ENCODE peak calls at places on chromosomes 3 and 15, in six cellular contexts. P is cardiac fibroblast, D is AG09309, N is choroid plexus epithelial cell, R is progenitor cell of endocrine pancreas, S is tibial artery. E is an unnamed sample.
A peak's percentile ranks its signal among the peaks of the same experiment; 100 is the strongest.

GRCh38 chr15:81336568-81336967 is 12.6 kb upstream of the STARD5 start:
- DNase-seq in R (no peak), P (peak; percentile 61), S (no peak), N (peak; percentile 79), D (no peak), E (peak; percentile 41)

GRCh38 chr15:95799286-95800187 is 531.0 kb upstream of the NR2F2 start:
- DNase-seq in R (no peak), N (peak; percentile 83), S (no peak), D (peak; percentile 55), P (peak; percentile 91), E (peak; percentile 86)

GRCh38 chr3:39184968-39185285 is 7.5 kb downstream of the XIRP1 start:
- DNase-seq in N (no peak), D (no peak), R (no peak), P (no peak), S (no peak), E (no peak)

GRCh38 chr3:46708401-46709146 is 7.4 kb downstream of the TMIE start:
- DNase-seq in D (no peak), S (no peak), R (no peak), P (no peak), N (no peak), E (no peak)

GRCh38 chr3:25782938-25783660 is at the start of gene NGLY1:
- DNase-seq in S (peak; percentile 75), D (peak; percentile 34), R (peak; percentile 82), P (peak; percentile 72), N (peak; percentile 85), E (peak; percentile 73)

GRCh38 chr3:16101295-16102186 is 72.9 kb upstream of the GALNT15 start:
- DNase-seq in R (no peak), D (no peak), N (no peak), P (peak; percentile 67), S (no peak), E (peak; percentile 16)

GRCh38 chr3:135083756-135084155 is 288.7 kb downstream of the EPHB1 start:
- DNase-seq in D (no peak), P (no peak), N (no peak), S (no peak), R (no peak), E (no peak)

GRCh38 chr15:66682865-66683264 is 19.2 kb upstream of the SMAD6 start:
- DNase-seq in D (no peak), P (peak; percentile 73), N (peak; percentile 50), R (no peak), S (no peak), E (peak; percentile 18)

GRCh38 chr3:12952322-12953200 is 111.2 kb upstream of the RPL32 start:
- DNase-seq in P (no peak), S (no peak), R (no peak), D (no peak), N (no peak), E (no peak)

GRCh38 chr15:63407612-63408011 is 26.0 kb upstream of the CA12 start:
- DNase-seq in D (no peak), P (no peak), R (no peak), S (no peak), N (no peak), E (no peak)

GRCh38 chr15:41568350-41569017 is 9.5 kb downstream of the TYRO3 start:
- DNase-seq in D (no peak), R (peak; percentile 67), S (no peak), P (peak; percentile 31), N (peak; percentile 54), E (no peak)

GRCh38 chr15:83613716-83614115 is 40.2 kb upstream of the ADAMTSL3 start:
- DNase-seq in S (no peak), R (no peak), N (peak; percentile 59), P (no peak), D (no peak), E (peak; percentile 1)

GRCh38 chr3:72492240-72492639 is 356.0 kb downstream of the SHQ1 start:
- DNase-seq in S (peak; percentile 78), R (no peak), P (peak; percentile 95), D (peak; percentile 86), N (peak; percentile 94), E (peak; percentile 96)

GRCh38 chr3:165624761-165625160 is 212.5 kb downstream of the BCHE start:
- DNase-seq in R (no peak), P (peak; percentile 49), D (no peak), N (peak; percentile 36), S (no peak), E (no peak)

GRCh38 chr3:76824658-76825310 is 215.1 kb upstream of the ROBO2 start:
- DNase-seq in N (no peak), P (no peak), R (no peak), D (no peak), S (no peak), E (no peak)

GRCh38 chr3:187738400-187739124 is 6.7 kb downstream of the BCL6 start:
- DNase-seq in R (peak; percentile 64), D (peak; percentile 72), N (peak; percentile 96), S (peak; percentile 92), P (peak; percentile 96), E (peak; percentile 83)

GRCh38 chr15:44087578-44088190 is 107.4 kb downstream of the FRMD5 start:
- DNase-seq in R (no peak), P (peak; percentile 95), D (peak; percentile 75), S (no peak), N (peak; percentile 93), E (peak; percentile 87)

GRCh38 chr3:32176989-32177701 is 61.3 kb upstream of the CMTM8 start:
- DNase-seq in R (peak; percentile 61), S (no peak), D (peak; percentile 10), N (peak; percentile 74), P (peak; percentile 81), E (peak; percentile 46)

GRCh38 chr3:101619734-101620133 is 45.8 kb downstream of the PCNP start:
- DNase-seq in R (no peak), S (no peak), N (no peak), P (no peak), D (no peak), E (no peak)

GRCh38 chr3:37906734-37907282 is 45.1 kb downstream of the CTDSPL start:
- DNase-seq in D (no peak), P (no peak), N (no peak), R (no peak), S (no peak), E (no peak)

GRCh38 chr15:55267401-55268053 is 22.1 kb downstream of the RAB27A start:
- DNase-seq in N (peak; percentile 52), D (no peak), P (no peak), S (peak; percentile 52), R (no peak), E (no peak)

DNA sequence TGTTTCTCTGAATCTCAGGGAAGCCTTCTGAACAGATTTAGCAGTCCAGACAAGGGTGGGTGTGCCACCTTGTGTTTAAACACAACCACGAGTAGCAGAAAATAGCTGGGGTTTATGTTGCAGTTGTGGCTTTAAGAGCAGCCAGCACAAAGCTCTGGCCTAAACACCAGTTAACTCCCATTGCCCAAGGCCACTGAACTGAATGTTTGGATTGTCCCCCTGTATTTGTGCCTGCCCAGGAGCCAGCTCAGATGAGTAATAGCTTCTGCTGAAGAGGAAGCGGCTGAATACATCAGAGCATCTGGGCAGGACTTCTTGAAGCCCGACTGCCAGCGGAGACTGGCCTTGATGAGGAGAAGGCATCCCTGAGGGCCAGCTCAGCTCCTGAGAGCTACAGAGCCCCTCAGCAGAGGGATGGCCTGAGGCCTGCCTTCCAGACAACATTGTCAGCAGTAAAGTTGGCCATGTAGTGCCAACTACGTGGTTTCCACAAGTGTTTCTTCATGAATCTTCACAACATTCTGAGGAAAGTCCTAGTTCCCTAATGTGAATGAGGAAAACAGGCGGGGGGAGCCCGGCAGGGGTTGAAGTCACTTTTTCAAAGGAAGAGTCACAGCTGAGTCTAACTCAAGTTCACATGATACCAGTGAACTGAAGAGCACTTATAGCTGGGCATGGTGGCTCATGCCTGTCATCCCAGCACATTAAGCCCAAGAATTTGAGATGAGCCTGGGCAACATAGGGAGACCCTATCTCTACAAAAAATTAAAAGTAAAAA is 65.8 kb upstream of the ZBTB38 start:
- DNase-seq in D (peak; percentile 83), P (peak; percentile 82), S (peak; percentile 46), N (peak; percentile 86), R (no peak), E (peak; percentile 93)
- TF ChIP-seq CTCF in D (peak; percentile 37), P (peak; percentile 6), S (peak; percentile 12), N (peak; percentile 50), R (no peak), E (peak; percentile 62)

DNA sequence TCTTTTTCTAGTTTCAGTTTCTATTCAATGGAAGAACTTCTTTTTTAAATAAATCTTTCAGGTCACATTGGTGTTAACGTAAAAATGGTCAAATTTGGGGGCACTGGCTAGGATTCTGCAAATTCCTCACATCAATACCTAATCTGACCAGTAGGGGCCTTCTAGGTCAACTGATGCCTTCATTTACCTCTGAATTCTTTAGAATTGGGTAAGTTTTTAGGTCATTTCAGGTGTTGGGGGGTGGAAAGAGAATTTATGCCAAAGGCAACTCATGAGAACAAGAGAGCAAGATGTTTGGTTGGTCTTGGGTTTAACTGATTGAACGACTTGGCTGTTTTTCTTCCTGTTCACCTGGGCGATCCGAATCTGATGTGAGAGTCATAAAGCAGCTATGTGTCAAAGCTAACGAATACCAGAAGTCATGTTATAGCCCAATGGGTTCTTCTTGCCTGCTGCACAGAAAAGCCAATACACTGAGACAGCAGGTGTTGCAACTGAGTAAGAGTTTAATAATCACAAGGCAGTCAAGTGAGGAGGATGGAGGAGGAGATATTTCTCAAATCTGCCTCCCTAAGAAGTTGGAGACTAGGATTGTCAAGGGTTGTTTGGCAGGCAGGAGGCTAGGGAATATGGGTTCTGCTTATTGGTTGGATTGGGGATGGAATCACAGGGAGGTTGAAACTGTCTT is 15.3 kb downstream of the LRRC49 start:
- DNase-seq in R (no peak), D (no peak), N (no peak), P (no peak), S (no peak), E (no peak)
- TF ChIP-seq CTCF in R (peak; percentile 40), D (peak; percentile 26), N (peak; percentile 21), P (peak; percentile 41), S (no peak), E (peak; percentile 65)

GRCh38 chr15:97892167-97892938 is 68.2 kb upstream of the ARRDC4 start:
- DNase-seq in S (no peak), R (no peak), D (no peak), N (no peak), P (no peak), E (no peak)

GRCh38 chr15:97884513-97885131 is 75.9 kb upstream of the ARRDC4 start:
- DNase-seq in D (no peak), S (no peak), N (no peak), R (no peak), P (no peak), E (no peak)

GRCh38 chr15:97893988-97894387 is 66.5 kb upstream of the ARRDC4 start:
- DNase-seq in S (no peak), D (no peak), P (no peak), N (no peak), R (no peak), E (no peak)

GRCh38 chr15:97890307-97890706 is 70.2 kb upstream of the ARRDC4 start:
- DNase-seq in R (no peak), D (no peak), P (no peak), N (no peak), S (no peak), E (no peak)
- TF ChIP-seq CTCF in R (no peak), D (no peak), P (no peak), N (no peak), S (no peak), E (no peak)

GRCh38 chr3:75338342-75338741 is 325.8 kb upstream of the FRG2C start:
- DNase-seq in P (no peak), S (no peak), D (no peak), R (no peak), N (no peak), E (no peak)

GRCh38 chr3:75337226-75337900 is 326.8 kb upstream of the FRG2C start:
- DNase-seq in N (no peak), D (no peak), R (no peak), S (no peak), P (no peak), E (no peak)

GRCh38 chr3:75342425-75342824 is 321.7 kb upstream of the FRG2C start:
- DNase-seq in P (no peak), D (no peak), R (no peak), S (no peak), N (no peak), E (no peak)

GRCh38 chr3:75341324-75342067 is 322.6 kb upstream of the FRG2C start:
- DNase-seq in P (peak; percentile 1), D (no peak), S (no peak), N (peak; percentile 1), R (no peak), E (no peak)
- TF ChIP-seq CTCF in P (no peak), D (no peak), S (no peak), N (peak; percentile 11), R (peak; percentile 21), E (peak; percentile 19)